ENCODE peak calls at places on chromosome 18, in nine cellular contexts. L is AG04449, A is foreskin fibroblast, U is AG10803, N is fibroblast of villous mesenchyme, O is AG04450, E is keratinocyte, X is transverse colon, T is choroid plexus epithelial cell. M is an unnamed sample.

GRCh38 chr18:50629148-50629631 is 69.3 kb downstream of the MAPK4 start:
- DNase-seq in E (no peak), T (peak), X (no peak), L (no peak), A (no peak), O (no peak), U (no peak), N (no peak), M (no peak)

GRCh38 chr18:70577023-70577420 is 288.2 kb downstream of the SOCS6 start:
- DNase-seq in A (no peak), U (no peak), X (no peak), E (no peak), T (no peak), L (no peak), O (no peak), N (no peak), M (no peak)

GRCh38 chr18:22674300-22674699 is 256.6 kb upstream of the CTAGE1 start:
- DNase-seq in E (no peak), L (peak), T (peak), U (peak), A (peak), N (peak), X (no peak), O (peak), M (peak)

GRCh38 chr18:2459886-2460285 is 111.4 kb downstream of the METTL4 start:
- DNase-seq in T (no peak), X (no peak), E (no peak), U (no peak), L (no peak), N (no peak), O (no peak), A (peak), M (peak)

GRCh38 chr18:34718610-34719009 is 8.5 kb downstream of the DTNA start:
- DNase-seq in O (no peak), N (peak), A (peak), L (no peak), T (peak), X (no peak), E (no peak), U (peak), M (no peak)

GRCh38 chr18:67520276-67521035 is 3.9 kb upstream of the DSEL start:
- DNase-seq in E (no peak), T (peak), X (no peak), L (peak), N (peak), U (peak), O (peak), A (peak), M (no peak)

GRCh38 chr18:35122586-35123224 is 81.5 kb downstream of the MAPRE2 start:
- DNase-seq in T (peak), X (no peak), L (no peak), N (no peak), E (no peak), U (no peak), A (no peak), O (no peak), M (no peak)

GRCh38 chr18:63676526-63676925 is 14.8 kb upstream of the SERPINB3 start:
- DNase-seq in E (no peak), U (no peak), A (no peak), L (no peak), N (no peak), O (no peak), X (no peak), T (no peak), M (no peak)

GRCh38 chr18:55401638-55402191 is 186.3 kb downstream of the TCF4 start:
- DNase-seq in O (peak), A (peak), E (no peak), X (no peak), T (peak), N (peak), L (no peak), U (peak), M (no peak)

GRCh38 chr18:58180738-58181353 is 136.8 kb downstream of the NEDD4L start:
- DNase-seq in T (peak), A (no peak), N (peak), X (peak), O (peak), U (peak), E (no peak), L (no peak), M (no peak)

GRCh38 chr18:78561757-78562445 is 417.7 kb upstream of the SALL3 start:
- DNase-seq in E (no peak), N (no peak), O (no peak), T (no peak), U (no peak), X (no peak), A (no peak), L (no peak), M (no peak)

GRCh38 chr18:43587538-43588153 is 310.4 kb upstream of the SYT4 start:
- DNase-seq in A (peak), T (peak), E (no peak), N (peak), U (peak), L (no peak), X (no peak), O (no peak), M (no peak)

GRCh38 chr18:79465392-79465991 is 69.8 kb downstream of the NFATC1 start:
- DNase-seq in X (peak), N (peak), O (no peak), A (no peak), L (no peak), T (peak), E (no peak), U (peak), M (no peak)

GRCh38 chr18:57630759-57631660 is 9.4 kb upstream of the NARS1 start:
- DNase-seq in N (no peak), E (no peak), U (no peak), A (no peak), O (no peak), T (no peak), X (no peak), L (no peak), M (peak)

GRCh38 chr18:10927980-10928605 is 221.3 kb downstream of the PIEZO2 start:
- DNase-seq in E (no peak), X (no peak), N (peak), T (peak), L (no peak), U (no peak), O (no peak), A (no peak), M (no peak)

GRCh38 chr18:37330173-37330572 is 235.4 kb downstream of the CELF4 start:
- DNase-seq in O (no peak), U (no peak), E (no peak), L (no peak), X (no peak), A (no peak), T (no peak), N (no peak), M (no peak)

GRCh38 chr18:6215888-6216287 is 198.8 kb downstream of the L3MBTL4 start:
- DNase-seq in E (no peak), L (no peak), O (no peak), T (no peak), N (no peak), A (no peak), U (no peak), X (no peak), M (no peak)

GRCh38 chr18:650428-650858 is 7.0 kb upstream of the TYMS start:
- DNase-seq in X (no peak), L (no peak), A (no peak), E (no peak), N (no peak), U (no peak), O (no peak), T (no peak), M (no peak)

GRCh38 chr18:58027341-58027740 is 16.7 kb upstream of the NEDD4L start:
- DNase-seq in E (no peak), U (no peak), L (no peak), N (no peak), X (no peak), O (no peak), T (no peak), A (no peak), M (no peak)

GRCh38 chr18:31100598-31101147 is 1.5 kb downstream of the DSC2 start:
- DNase-seq in L (no peak), A (no peak), U (no peak), T (no peak), N (no peak), X (peak), O (no peak), E (no peak), M (no peak)
- H3K4me3 ChIP-seq in L (no peak), A (no peak), U (no peak), T (no peak), N (no peak), X (peak), O (no peak), E (peak), M (peak)

GRCh38 chr18:21112140-21112473 is 494 bp upstream of the ROCK1 start:
- DNase-seq in N (no peak), X (no peak), U (no peak), E (no peak), L (no peak), O (no peak), A (peak), T (no peak), M (no peak)
- TF ChIP-seq CTCF in N (no peak), X (no peak), U (no peak), E (no peak), L (no peak), O (no peak), A (no peak), T (no peak), M (no peak)

GRCh38 chr18:76620326-76620813 is 125.3 kb upstream of the ZNF516 start:
- DNase-seq in N (peak), A (peak), T (peak), X (peak), U (peak), L (no peak), O (peak), E (no peak), M (no peak)
- H3K4me3 ChIP-seq in N (peak), A (peak), T (peak), X (peak), U (peak), L (peak), O (peak), E (no peak), M (peak)

GRCh38 chr18:45739848-45740247 is 15.9 kb downstream of the SLC14A1 start:
- DNase-seq in X (no peak), E (no peak), A (no peak), L (no peak), O (no peak), N (no peak), U (no peak), T (no peak), M (no peak)

GRCh38 chr18:45741056-45741455 is 17.1 kb downstream of the SLC14A1 start:
- DNase-seq in O (no peak), T (no peak), X (no peak), E (no peak), U (no peak), N (no peak), A (no peak), L (no peak), M (no peak)

GRCh38 chr18:45734944-45735343 is 11.0 kb downstream of the SLC14A1 start:
- DNase-seq in X (no peak), U (no peak), E (no peak), A (no peak), L (no peak), T (no peak), O (no peak), N (no peak), M (no peak)

GRCh38 chr18:45739268-45739667 is 15.3 kb downstream of the SLC14A1 start:
- DNase-seq in E (no peak), T (no peak), N (no peak), O (no peak), L (no peak), A (no peak), X (no peak), U (no peak), M (no peak)

GRCh38 chr18:45738660-45739059 is 14.7 kb downstream of the SLC14A1 start:
- DNase-seq in A (no peak), E (no peak), O (no peak), T (no peak), N (no peak), L (no peak), X (no peak), U (no peak), M (no peak)
- TF ChIP-seq CTCF in A (no peak), E (peak), O (peak), T (peak), N (peak), L (no peak), X (no peak), U (no peak), M (no peak)

GRCh38 chr18:48004577-48004976 is 74.1 kb upstream of the SMAD2 start:
- DNase-seq in T (no peak), X (no peak), U (no peak), L (no peak), O (no peak), E (no peak), A (no peak), N (no peak), M (no peak)

GRCh38 chr18:48007955-48008701 is 77.7 kb upstream of the SMAD2 start:
- DNase-seq in X (peak), A (no peak), L (no peak), N (peak), T (peak), U (no peak), O (no peak), E (no peak), M (no peak)

GRCh38 chr18:48009116-48009825 is 78.8 kb upstream of the SMAD2 start:
- DNase-seq in X (no peak), O (no peak), E (no peak), N (no peak), U (no peak), A (no peak), L (no peak), T (no peak), M (no peak)

GRCh38 chr18:48006415-48007175 is 76.1 kb upstream of the SMAD2 start:
- DNase-seq in X (no peak), A (no peak), U (no peak), N (no peak), L (no peak), O (no peak), E (no peak), T (no peak), M (no peak)

DNA sequence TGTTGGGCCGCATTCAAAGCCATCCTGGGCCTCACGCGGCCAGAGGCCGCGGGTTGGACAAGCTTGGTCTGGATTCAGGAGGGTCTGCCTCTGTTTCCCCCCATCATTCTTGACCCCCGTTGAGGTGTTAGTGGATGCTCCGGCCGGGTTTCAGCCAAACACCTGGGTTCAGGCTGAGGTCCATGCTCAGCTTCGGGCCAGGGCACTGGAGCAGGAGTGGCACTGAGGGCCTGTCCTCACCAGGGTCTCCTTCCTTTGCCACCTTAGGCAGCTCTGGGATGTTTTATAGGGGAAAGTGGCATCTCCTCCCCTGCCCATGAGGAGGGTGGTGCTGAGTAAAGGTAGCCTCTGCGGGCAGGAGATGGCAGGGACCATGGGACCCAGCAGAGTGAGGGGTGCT is 76.9 kb upstream of the SMAD2 start:
- DNase-seq in U (no peak), X (no peak), N (no peak), O (no peak), T (no peak), A (no peak), L (no peak), E (no peak), M (no peak)
- H3K4me3 ChIP-seq in U (no peak), X (no peak), N (no peak), O (peak), T (no peak), A (no peak), L (no peak), E (no peak), M (no peak)

GRCh38 chr18:59271606-59272220 is 1.5 kb downstream of the RAX start:
- DNase-seq in T (no peak), O (no peak), U (no peak), A (no peak), L (no peak), N (no peak), X (no peak), E (no peak), M (no peak)

GRCh38 chr18:59275406-59275949 is 2.2 kb upstream of the RAX start:
- DNase-seq in U (no peak), A (no peak), N (no peak), X (no peak), O (no peak), T (no peak), L (no peak), E (no peak), M (no peak)

GRCh38 chr18:59273936-59274928 is 978 bp upstream of the RAX start:
- DNase-seq in T (no peak), N (no peak), A (no peak), O (no peak), X (no peak), L (no peak), E (no peak), U (no peak), M (no peak)

GRCh38 chr18:59272221-59272888 is 899 bp downstream of the RAX start:
- DNase-seq in A (no peak), O (no peak), N (no peak), E (no peak), U (no peak), X (no peak), L (no peak), T (peak), M (no peak)

GRCh38 chr18:59272971-59273935 is at the start of gene RAX:
- DNase-seq in X (no peak), L (no peak), U (no peak), E (no peak), N (peak), O (no peak), A (no peak), T (peak), M (no peak)
- TF ChIP-seq CTCF in X (no peak), L (peak), U (no peak), E (peak), N (no peak), O (no peak), A (no peak), T (peak), M (peak)

M was measured in kidney epithelial cell.